ENCODE peak calls at places on chromosomes 11 and 22, in six cellular contexts. A is A549, P is endothelial cell of umbilical vein, G is K562, Q is HepG2, Z is GM12878. S is an unnamed sample.

GRCh38 chr22:37464181-37464580 is 22.0 kb downstream of the MFNG start:
- DNase-seq in A (no peak), Q (no peak), Z (peak; percentile 19), G (no peak), P (peak; percentile 35), S (no peak)

GRCh38 chr11:8101421-8101820 is 20.4 kb downstream of the TUB start:
- DNase-seq in Q (no peak), G (no peak), P (no peak), Z (no peak), A (no peak), S (no peak)

GRCh38 chr11:57429946-57430345 is 3.0 kb upstream of the SLC43A3 start:
- DNase-seq in Z (no peak), P (no peak), G (no peak), Q (no peak), A (no peak), S (no peak)

GRCh38 chr22:25766418-25766817 is 24.4 kb downstream of the MYO18B start:
- DNase-seq in P (no peak), G (no peak), Q (no peak), Z (no peak), A (no peak), S (no peak)

GRCh38 chr22:29078869-29079207 is 6.0 kb downstream of the KREMEN1 start:
- DNase-seq in A (no peak), P (no peak), Z (no peak), G (peak; percentile 28), Q (no peak), S (no peak)

GRCh38 chr11:37907461-37908223 is 1309.6 kb upstream of the RAG2 start:
- DNase-seq in G (no peak), A (no peak), P (no peak), Q (no peak), Z (no peak), S (no peak)

GRCh38 chr11:46002146-46002545 is 79.7 kb downstream of the LARGE2 start:
- DNase-seq in Z (no peak), G (no peak), Q (no peak), P (no peak), A (no peak), S (no peak)

GRCh38 chr22:23781533-23781932 is 5.2 kb upstream of the SMARCB1 start:
- DNase-seq in G (no peak), Z (no peak), Q (no peak), P (no peak), A (peak; percentile 29), S (no peak)

GRCh38 chr11:8799273-8799672 is 111.7 kb upstream of the AKIP1 start:
- DNase-seq in G (no peak), Q (no peak), Z (no peak), A (no peak), P (no peak), S (no peak)

GRCh38 chr11:69538840-69539239 is 57.4 kb downstream of the LINC01488 start:
- DNase-seq in Q (no peak), P (peak; percentile 9), G (no peak), Z (no peak), A (no peak), S (no peak)

GRCh38 chr22:47123006-47123826 is 360.8 kb downstream of the TBC1D22A start:
- DNase-seq in G (no peak), Z (no peak), Q (no peak), A (no peak), P (no peak), S (no peak)

GRCh38 chr11:89052220-89052619 is 13.6 kb downstream of the GRM5 start:
- DNase-seq in Q (no peak), G (no peak), Z (no peak), P (no peak), A (no peak), S (no peak)

GRCh38 chr11:113578164-113578455 is 102.9 kb upstream of the DRD2 start:
- DNase-seq in G (no peak), P (no peak), Q (no peak), Z (no peak), A (no peak), S (no peak)

GRCh38 chr11:444397-445144 is 2.8 kb upstream of the ANO9 start:
- DNase-seq in G (peak; percentile 69), P (no peak), Z (no peak), A (no peak), Q (no peak), S (no peak)

GRCh38 chr22:33099593-33099992 is 41.4 kb upstream of the SYN3 start:
- DNase-seq in A (no peak), G (no peak), Q (no peak), P (no peak), Z (no peak), S (no peak)

GRCh38 chr11:45651841-45652745 is 13.3 kb downstream of the CHST1 start:
- DNase-seq in Z (no peak), Q (no peak), P (no peak), A (no peak), G (no peak), S (no peak)

GRCh38 chr11:65559951-65560537 is 1.9 kb upstream of the LTBP3 start:
- DNase-seq in G (no peak), A (peak; percentile 90), Q (peak; percentile 64), Z (no peak), P (peak; percentile 76), S (no peak)

GRCh38 chr11:76962583-76963416 is 71.4 kb upstream of the B3GNT6 start:
- DNase-seq in Q (peak; percentile 95), Z (peak; percentile 11), G (no peak), P (no peak), A (no peak), S (peak; percentile 70)

GRCh38 chr11:120649316-120649715 is 137.8 kb downstream of the GRIK4 start:
- DNase-seq in G (no peak), P (no peak), Z (no peak), Q (no peak), A (no peak), S (no peak)

GRCh38 chr11:119092880-119093665 is 8.4 kb downstream of the HMBS start:
- DNase-seq in Q (peak; percentile 43), Z (no peak), G (peak; percentile 7), A (no peak), P (peak; percentile 18), S (peak; percentile 33)

GRCh38 chr22:24338701-24339451 is 68.2 kb downstream of the SPECC1L start:
- DNase-seq in P (no peak), Q (no peak), G (no peak), Z (no peak), A (no peak), S (no peak)

GRCh38 chr11:842370-843002 is at the start of the genes POLR2L and TSPAN4:
- DNase-seq in G (peak; percentile 93), P (peak; percentile 85), Q (peak; percentile 78), A (peak; percentile 94), Z (no peak), S (peak; percentile 91)

GRCh38 chr11:73978576-73979086 is 4.0 kb downstream of the UCP2 start:
- DNase-seq in G (no peak), P (no peak), Q (no peak), Z (no peak), A (no peak), S (no peak)

GRCh38 chr22:24521791-24522245 is 26.7 kb downstream of the UPB1 start:
- DNase-seq in P (peak; percentile 70), Z (no peak), G (peak; percentile 33), Q (peak; percentile 86), A (peak; percentile 71), S (peak; percentile 76)

GRCh38 chr11:122743093-122743741 is 87.7 kb downstream of the UBASH3B start:
- DNase-seq in Q (no peak), Z (no peak), G (no peak), P (no peak), A (no peak), S (no peak)

GRCh38 chr11:27291302-27291889 is 71.6 kb downstream of the CCDC34 start:
- DNase-seq in P (no peak), G (no peak), Q (no peak), Z (no peak), A (peak; percentile 67), S (peak; percentile 44)

GRCh38 chr11:73453562-73453961 is 77.4 kb downstream of the RELT start:
- DNase-seq in Z (no peak), G (no peak), A (no peak), Q (no peak), P (no peak), S (peak; percentile 23)

GRCh38 chr11:102452461-102453285 is at the start of gene TMEM123:
- DNase-seq in A (peak; percentile 56), Q (peak; percentile 71), P (peak; percentile 76), G (peak; percentile 84), Z (no peak), S (peak; percentile 94)

GRCh38 chr22:35914665-35915476 is 113.8 kb downstream of the RBFOX2 start:
- DNase-seq in Z (no peak), G (peak; percentile 71), P (peak; percentile 88), A (peak; percentile 83), Q (peak; percentile 91), S (peak; percentile 70)

GRCh38 chr11:26227883-26228502 is 103.9 kb upstream of the ANO3 start:
- DNase-seq in P (no peak), Z (no peak), Q (no peak), A (no peak), G (no peak), S (no peak)
- TF ChIP-seq POLR2A in P (no peak), Z (no peak), Q (no peak), A (no peak), G (no peak), S (no peak)

GRCh38 chr11:131654849-131655248 is 284.4 kb downstream of the NTM start:
- DNase-seq in A (no peak), G (no peak), Z (no peak), Q (no peak), P (no peak), S (no peak)
- TF ChIP-seq CTCF in A (no peak), G (no peak), Z (no peak), Q (no peak), P (no peak), S (no peak)

GRCh38 chr11:35477871-35478270 is 47.5 kb downstream of the PAMR1 start:
- DNase-seq in G (no peak), A (no peak), P (no peak), Z (no peak), Q (no peak), S (no peak)

GRCh38 chr11:35474677-35475076 is 50.7 kb downstream of the PAMR1 start:
- DNase-seq in Q (no peak), A (no peak), P (no peak), G (no peak), Z (no peak), S (no peak)

GRCh38 chr11:35483131-35483800 is 42.1 kb downstream of the PAMR1 start:
- DNase-seq in G (no peak), Z (no peak), P (no peak), A (no peak), Q (no peak), S (no peak)

GRCh38 chr11:35473975-35474374 is 51.4 kb downstream of the PAMR1 start:
- DNase-seq in G (no peak), A (no peak), P (no peak), Q (no peak), Z (no peak), S (no peak)

GRCh38 chr11:35478411-35479139 is 46.8 kb downstream of the PAMR1 start:
- DNase-seq in Z (no peak), A (no peak), G (no peak), Q (no peak), P (no peak), S (no peak)
- TF ChIP-seq MYC in Z (no peak), A (no peak), G (no peak), Q (no peak), P (no peak), S (no peak)

DNA sequence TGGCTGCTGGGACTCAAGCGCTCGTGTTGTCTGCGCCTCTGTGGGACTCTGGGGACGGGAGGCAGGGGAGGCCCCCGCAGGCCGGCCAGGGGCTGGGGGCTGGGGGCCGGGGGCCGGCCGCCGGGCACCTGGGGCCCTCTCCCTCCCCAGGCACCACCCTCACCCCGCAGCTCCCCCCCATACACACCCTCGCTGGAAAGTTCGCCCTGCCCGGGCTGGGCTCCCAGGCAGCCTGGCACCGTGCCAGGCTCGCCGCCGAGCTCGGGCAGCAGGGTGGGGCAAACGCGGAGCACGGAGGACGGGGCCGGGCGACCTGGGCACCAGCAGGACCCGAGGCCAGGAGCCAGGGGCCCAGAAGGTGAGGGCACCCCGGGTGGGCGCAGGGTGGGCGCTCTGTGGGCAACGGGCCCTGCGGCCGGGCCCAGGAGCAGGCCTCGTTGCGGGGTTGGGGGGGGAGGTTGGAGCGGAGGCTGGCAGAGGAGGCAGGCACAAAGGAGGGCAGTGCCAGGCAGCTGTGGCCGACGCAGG is 76.7 kb upstream of the WNT7B start:
- DNase-seq in P (peak; percentile 64), Z (no peak), A (no peak), G (no peak), Q (no peak), S (no peak)
- TF ChIP-seq POLR2A in P (no peak), Z (peak; percentile 49), A (peak; percentile 11), G (no peak), Q (no peak), S (no peak)